ENCODE peak calls at places on chromosome 6, in seven cellular contexts. One of them, this sample, is unnamed.

GRCh38 chr6:38166411-38167240 is 347.1 kb downstream of the ZFAND3 start:
- DNase-seq in left colon: no peak
- DNase-seq in neural crest cell: no peak
- DNase-seq in fibroblast of the conjunctiva: no peak
- DNase-seq in kidney tubule cell: no peak
- DNase-seq in dermis microvascular lymphatic vessel endothelial cell: no peak
- DNase-seq in nephron progenitor cell: no peak
- DNase-seq in this sample: no peak

GRCh38 chr6:31945507-31946369 is at the start of gene CFB:
- DNase-seq in dermis microvascular lymphatic vessel endothelial cell: no peak
- DNase-seq in left colon: peak
- DNase-seq in fibroblast of the conjunctiva: peak
- DNase-seq in neural crest cell: no peak
- DNase-seq in kidney tubule cell: peak
- DNase-seq in nephron progenitor cell: no peak
- DNase-seq in this sample: no peak

GRCh38 chr6:153553627-153554026 is 422.5 kb upstream of the RGS17 start:
- DNase-seq in neural crest cell: no peak
- DNase-seq in kidney tubule cell: peak
- DNase-seq in left colon: no peak
- DNase-seq in dermis microvascular lymphatic vessel endothelial cell: no peak
- DNase-seq in nephron progenitor cell: peak
- DNase-seq in fibroblast of the conjunctiva: no peak
- DNase-seq in this sample: no peak

GRCh38 chr6:111858347-111858746 is 14.9 kb downstream of the FYN start:
- DNase-seq in fibroblast of the conjunctiva: no peak
- DNase-seq in dermis microvascular lymphatic vessel endothelial cell: no peak
- DNase-seq in kidney tubule cell: no peak
- DNase-seq in nephron progenitor cell: no peak
- DNase-seq in left colon: no peak
- DNase-seq in neural crest cell: no peak
- DNase-seq in this sample: no peak

GRCh38 chr6:20711518-20711917 is 177.3 kb downstream of the CDKAL1 start:
- DNase-seq in nephron progenitor cell: no peak
- DNase-seq in dermis microvascular lymphatic vessel endothelial cell: no peak
- DNase-seq in left colon: no peak
- DNase-seq in neural crest cell: no peak
- DNase-seq in fibroblast of the conjunctiva: no peak
- DNase-seq in kidney tubule cell: no peak
- DNase-seq in this sample: no peak

GRCh38 chr6:77844822-77845221 is 192.0 kb downstream of the MEI4 start:
- DNase-seq in neural crest cell: no peak
- DNase-seq in dermis microvascular lymphatic vessel endothelial cell: no peak
- DNase-seq in fibroblast of the conjunctiva: no peak
- DNase-seq in nephron progenitor cell: no peak
- DNase-seq in kidney tubule cell: no peak
- DNase-seq in left colon: no peak
- DNase-seq in this sample: no peak

GRCh38 chr6:156994215-156995076 is 217.3 kb downstream of the ARID1B start:
- DNase-seq in kidney tubule cell: peak
- DNase-seq in neural crest cell: no peak
- DNase-seq in nephron progenitor cell: no peak
- DNase-seq in dermis microvascular lymphatic vessel endothelial cell: no peak
- DNase-seq in left colon: no peak
- DNase-seq in fibroblast of the conjunctiva: no peak
- DNase-seq in this sample: no peak

GRCh38 chr6:4336778-4337442 is 201.5 kb upstream of the ECI2 start:
- DNase-seq in fibroblast of the conjunctiva: no peak
- DNase-seq in neural crest cell: no peak
- DNase-seq in left colon: no peak
- DNase-seq in dermis microvascular lymphatic vessel endothelial cell: no peak
- DNase-seq in kidney tubule cell: peak
- DNase-seq in nephron progenitor cell: no peak
- DNase-seq in this sample: no peak

GRCh38 chr6:43459535-43459934 is 4.2 kb upstream of the DLK2 start:
- DNase-seq in nephron progenitor cell: no peak
- DNase-seq in fibroblast of the conjunctiva: no peak
- DNase-seq in neural crest cell: no peak
- DNase-seq in left colon: no peak
- DNase-seq in kidney tubule cell: no peak
- DNase-seq in dermis microvascular lymphatic vessel endothelial cell: no peak
- DNase-seq in this sample: no peak

GRCh38 chr6:157449610-157450009 is 68.6 kb downstream of the ZDHHC14 start:
- DNase-seq in neural crest cell: no peak
- DNase-seq in dermis microvascular lymphatic vessel endothelial cell: peak
- DNase-seq in fibroblast of the conjunctiva: peak
- DNase-seq in nephron progenitor cell: no peak
- DNase-seq in left colon: no peak
- DNase-seq in kidney tubule cell: no peak
- DNase-seq in this sample: no peak

GRCh38 chr6:18031680-18032256 is 44.3 kb upstream of the KIF13A start:
- DNase-seq in fibroblast of the conjunctiva: no peak
- DNase-seq in neural crest cell: no peak
- DNase-seq in nephron progenitor cell: no peak
- DNase-seq in kidney tubule cell: no peak
- DNase-seq in left colon: no peak
- DNase-seq in dermis microvascular lymphatic vessel endothelial cell: no peak
- DNase-seq in this sample: no peak

GRCh38 chr6:11500008-11500407 is 37.5 kb upstream of the TMEM170B start:
- DNase-seq in fibroblast of the conjunctiva: no peak
- DNase-seq in neural crest cell: no peak
- DNase-seq in dermis microvascular lymphatic vessel endothelial cell: peak
- DNase-seq in kidney tubule cell: peak
- DNase-seq in left colon: no peak
- DNase-seq in nephron progenitor cell: no peak
- DNase-seq in this sample: no peak

GRCh38 chr6:82260890-82261732 is 13.6 kb upstream of the IBTK start:
- DNase-seq in dermis microvascular lymphatic vessel endothelial cell: no peak
- DNase-seq in kidney tubule cell: no peak
- DNase-seq in fibroblast of the conjunctiva: no peak
- DNase-seq in nephron progenitor cell: no peak
- DNase-seq in neural crest cell: no peak
- DNase-seq in left colon: no peak
- DNase-seq in this sample: no peak

GRCh38 chr6:35778437-35778836 is 2.0 kb downstream of the CLPSL2 start:
- DNase-seq in dermis microvascular lymphatic vessel endothelial cell: no peak
- DNase-seq in nephron progenitor cell: no peak
- DNase-seq in fibroblast of the conjunctiva: no peak
- DNase-seq in kidney tubule cell: no peak
- DNase-seq in neural crest cell: no peak
- DNase-seq in left colon: no peak
- DNase-seq in this sample: no peak

GRCh38 chr6:134512946-134513345 is 195.0 kb upstream of the SGK1 start:
- DNase-seq in kidney tubule cell: no peak
- DNase-seq in left colon: no peak
- DNase-seq in dermis microvascular lymphatic vessel endothelial cell: no peak
- DNase-seq in neural crest cell: no peak
- DNase-seq in nephron progenitor cell: no peak
- DNase-seq in fibroblast of the conjunctiva: no peak
- DNase-seq in this sample: no peak

GRCh38 chr6:111734068-111734825 is 128.6 kb upstream of the TRAF3IP2 start:
- DNase-seq in kidney tubule cell: no peak
- DNase-seq in neural crest cell: no peak
- DNase-seq in dermis microvascular lymphatic vessel endothelial cell: no peak
- DNase-seq in left colon: no peak
- DNase-seq in nephron progenitor cell: no peak
- DNase-seq in fibroblast of the conjunctiva: no peak
- DNase-seq in this sample: no peak

This sample was measured in ecto neural progenitor cell.